ENCODE peak calls at places on chromosomes 2 and 18, in nine cellular contexts. K, T, R, W, I, U, L, M and N are unnamed samples.
A peak's percentile ranks its signal among the peaks of the same experiment; 100 is the strongest.

GRCh38 chr18:31077883-31078282 is 24.3 kb downstream of the DSC2 start:
- DNase-seq in T (no peak), L (no peak), W (no peak), K (no peak), M (no peak), R (no peak), U (no peak), I (no peak), N (no peak)

GRCh38 chr18:55375930-55376329 is 212.1 kb downstream of the TCF4 start:
- DNase-seq in U (no peak), L (no peak), K (no peak), R (no peak), W (no peak), T (no peak), I (no peak), M (no peak), N (no peak)

GRCh38 chr2:152336854-152337510 is 2.0 kb downstream of the FMNL2 start:
- DNase-seq in R (peak; percentile 62), L (no peak), W (peak; percentile 9), T (no peak), U (no peak), K (peak; percentile 36), I (peak; percentile 43), M (no peak), N (no peak)

GRCh38 chr2:233342301-233342700 is 12.0 kb upstream of the DGKD start:
- DNase-seq in W (no peak), I (no peak), T (no peak), K (no peak), M (no peak), R (no peak), L (no peak), U (no peak), N (no peak)

GRCh38 chr2:236194786-236195185 is 26.6 kb upstream of the GBX2 start:
- DNase-seq in M (no peak), R (no peak), K (no peak), U (no peak), T (no peak), I (no peak), L (no peak), W (no peak), N (no peak)

GRCh38 chr2:27363933-27364332 is 6.2 kb downstream of the EIF2B4 start:
- DNase-seq in W (no peak), K (no peak), R (no peak), L (no peak), T (no peak), I (no peak), U (no peak), M (no peak), N (no peak)

GRCh38 chr2:119011162-119011909 is 69.3 kb downstream of the MARCO start:
- DNase-seq in L (peak; percentile 44), M (no peak), W (no peak), U (no peak), T (peak; percentile 51), I (no peak), K (no peak), R (peak; percentile 9), N (no peak)

GRCh38 chr2:196336715-196337617 is 165.6 kb upstream of the STK17B start:
- DNase-seq in W (no peak), R (no peak), L (no peak), U (peak; percentile 14), T (no peak), M (no peak), I (no peak), K (no peak), N (no peak)

GRCh38 chr2:241629762-241630435 is 7.1 kb downstream of the THAP4 start:
- DNase-seq in W (no peak), I (no peak), M (no peak), R (peak; percentile 78), U (no peak), L (no peak), K (no peak), T (no peak), N (no peak)

GRCh38 chr2:28406276-28407096 is 13.8 kb downstream of the FOSL2 start:
- DNase-seq in L (peak; percentile 82), W (peak; percentile 51), T (no peak), M (no peak), K (no peak), R (peak; percentile 69), I (no peak), U (peak; percentile 77), N (no peak)
- H3K36me3 ChIP-seq in L (no peaks in the 10 kb centered on the region), W (peaks cover 98% of the 10 kb centered on the region), T (peaks cover 87% of the 10 kb centered on the region), M (peaks cover 62% of the 10 kb centered on the region), K (peaks cover 37% of the 10 kb centered on the region), R (peaks cover 58% of the 10 kb centered on the region), I (no peaks in the 10 kb centered on the region), U (peaks cover 7% of the 10 kb centered on the region), N (peaks cover 93% of the 10 kb centered on the region)

GRCh38 chr2:47251404-47251675 is 96.2 kb upstream of the STPG4 start:
- DNase-seq in M (no peak), L (no peak), T (no peak), R (no peak), K (no peak), W (no peak), I (no peak), U (no peak), N (no peak)
- H3K27me3 ChIP-seq in M (no peaks in the 10 kb centered on the region), L (no peaks in the 10 kb centered on the region), T (no peaks in the 10 kb centered on the region), R (no peaks in the 10 kb centered on the region), K (no peaks in the 10 kb centered on the region), W (no peaks in the 10 kb centered on the region), I (no peaks in the 10 kb centered on the region), U (no peaks in the 10 kb centered on the region), N (no peaks in the 10 kb centered on the region)

GRCh38 chr18:3481696-3482210 is 31.8 kb downstream of the TGIF1 start:
- DNase-seq in M (no peak), U (peak; percentile 12), R (no peak), T (no peak), K (peak; percentile 44), L (no peak), I (no peak), W (no peak), N (no peak)
- TF ChIP-seq CTCF in M (peak; percentile 55), U (peak; percentile 48), R (peak; percentile 48), T (peak; percentile 51), K (peak; percentile 27), L (no peak), I (no peak), W (peak; percentile 30), N (no peak)

GRCh38 chr2:37198681-37199065 is 2.4 kb downstream of the CEBPZOS start:
- DNase-seq in K (no peak), M (no peak), L (no peak), R (no peak), T (no peak), U (no peak), W (no peak), I (no peak), N (no peak)

GRCh38 chr2:37201208-37201607 is 4.9 kb downstream of the CEBPZOS start:
- DNase-seq in I (no peak), K (no peak), R (peak; percentile 39), W (no peak), U (no peak), M (no peak), T (no peak), L (no peak), N (no peak)

GRCh38 chr2:37205689-37206341 is 9.5 kb downstream of the CEBPZOS start:
- DNase-seq in R (no peak), L (no peak), I (no peak), M (no peak), T (no peak), W (no peak), U (no peak), K (no peak), N (no peak)

GRCh38 chr2:37203708-37204107 is 7.4 kb downstream of the CEBPZOS start:
- DNase-seq in I (no peak), W (no peak), T (no peak), L (no peak), U (no peak), K (no peak), R (no peak), M (no peak), N (no peak)

DNA sequence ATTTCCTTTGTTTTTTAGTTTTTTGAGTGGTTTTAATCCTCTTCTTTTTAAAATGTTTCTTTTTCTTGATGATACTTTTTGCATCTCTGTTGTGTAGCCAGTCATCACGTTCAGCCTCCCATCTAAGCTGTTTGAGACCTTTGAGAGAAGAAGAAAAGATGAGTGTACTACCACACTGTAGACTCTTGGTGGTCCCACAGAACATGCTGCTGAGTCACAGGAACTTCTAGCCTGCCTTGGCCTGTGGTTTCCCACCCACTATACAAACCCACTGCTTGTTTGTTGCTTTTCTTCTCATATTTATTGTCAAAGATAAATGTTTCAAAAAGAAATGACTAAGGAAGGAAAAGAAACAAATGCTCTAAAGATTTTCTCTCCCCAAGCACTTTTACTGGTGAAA is 5.5 kb downstream of the CEBPZOS start:
- DNase-seq in T (no peak), R (peak; percentile 65), M (no peak), K (no peak), W (no peak), I (no peak), L (no peak), U (peak; percentile 35), N (no peak)
- H3K36me3 ChIP-seq in T (peaks cover 61% of the 10 kb centered on the region), R (peaks cover 36% of the 10 kb centered on the region), M (peaks cover 11% of the 10 kb centered on the region), K (peaks cover 6% of the 10 kb centered on the region), W (peaks cover 65% of the 10 kb centered on the region), I (no peaks in the 10 kb centered on the region), L (peaks cover 4% of the 10 kb centered on the region), U (peaks cover 26% of the 10 kb centered on the region), N (peaks cover 71% of the 10 kb centered on the region)

GRCh38 chr18:13289501-13290205 is 71.1 kb downstream of the LDLRAD4 start:
- DNase-seq in T (no peak), W (no peak), M (no peak), R (peak; percentile 23), U (no peak), I (peak; percentile 50), L (no peak), K (no peak), N (no peak)

GRCh38 chr18:13292736-13293135 is 74.2 kb downstream of the LDLRAD4 start:
- DNase-seq in U (no peak), M (no peak), K (no peak), L (no peak), I (no peak), R (no peak), T (no peak), W (no peak), N (no peak)

GRCh38 chr18:13290856-13291271 is 72.3 kb downstream of the LDLRAD4 start:
- DNase-seq in R (no peak), W (no peak), L (no peak), T (no peak), I (no peak), U (peak; percentile 39), M (no peak), K (no peak), N (no peak)

GRCh38 chr18:13291745-13292447 is 73.3 kb downstream of the LDLRAD4 start:
- DNase-seq in K (no peak), W (no peak), M (no peak), L (no peak), R (no peak), T (no peak), U (no peak), I (no peak), N (no peak)

DNA sequence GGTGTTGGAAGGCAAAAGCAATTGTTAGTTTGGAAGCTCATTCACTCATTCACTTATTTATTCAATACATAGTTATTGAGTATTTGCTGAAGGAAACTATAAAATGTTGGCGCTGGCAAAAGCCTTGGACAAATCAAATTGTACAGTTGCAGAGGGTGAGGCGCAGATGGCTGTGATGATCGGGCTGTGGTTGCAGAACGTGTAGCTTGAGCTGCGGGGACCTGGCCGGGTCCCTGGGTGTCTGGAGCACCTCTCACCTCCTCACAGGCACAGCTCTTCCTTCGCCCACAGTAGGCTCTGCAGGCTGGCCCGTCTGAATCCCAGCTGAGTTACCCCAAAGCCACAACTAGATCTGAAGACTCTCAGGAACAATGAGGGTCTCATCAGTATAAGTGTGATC is 72.7 kb downstream of the LDLRAD4 start:
- DNase-seq in M (no peak), L (no peak), U (no peak), W (no peak), K (no peak), T (no peak), I (no peak), R (no peak), N (no peak)
- H3K27me3 ChIP-seq in M (no peaks in the 10 kb centered on the region), L (no peaks in the 10 kb centered on the region), U (no peaks in the 10 kb centered on the region), W (no peaks in the 10 kb centered on the region), K (no peaks in the 10 kb centered on the region), T (no peaks in the 10 kb centered on the region), I (no peaks in the 10 kb centered on the region), R (no peaks in the 10 kb centered on the region), N (no peaks in the 10 kb centered on the region)